ENCODE peak calls at places on chromosomes 12 and 14, in five cellular contexts. R is HL-60, O is GM13976, G is foreskin fibroblast, K is lower lobe of right lung. I is an unnamed sample.

GRCh38 chr12:118958520-118958919 is 22.8 kb upstream of the SRRM4 start:
- DNase-seq in R (no peak), O (no peak), G (no peak), K (no peak), I (no peak)

GRCh38 chr14:100471451-100472093 is 115.6 kb downstream of the BEGAIN start:
- DNase-seq in R (no peak), O (no peak), G (no peak), K (no peak), I (no peak)

GRCh38 chr12:52990206-52990605 is 16.1 kb upstream of the EIF4B start:
- DNase-seq in R (no peak), O (no peak), G (no peak), K (no peak), I (no peak)

GRCh38 chr12:106445981-106446380 is 88.4 kb downstream of the POLR3B start:
- DNase-seq in R (no peak), O (no peak), G (no peak), K (no peak), I (no peak)

GRCh38 chr12:54993181-54993835 is 8.7 kb upstream of the TESPA1 start:
- DNase-seq in R (peak; percentile 44), O (peak; percentile 61), G (peak; percentile 33), K (no peak), I (peak; percentile 78)

GRCh38 chr14:80344208-80344607 is 132.9 kb upstream of the DIO2 start:
- DNase-seq in R (no peak), O (no peak), G (no peak), K (no peak), I (no peak)

GRCh38 chr14:101134161-101134631 is 230.7 kb upstream of the RTL1 start:
- DNase-seq in R (no peak), O (no peak), G (no peak), K (no peak), I (no peak)

GRCh38 chr12:58916891-58917570 is 3.3 kb downstream of the LRIG3 start:
- DNase-seq in R (no peak), O (no peak), G (peak; percentile 56), K (no peak), I (no peak)

GRCh38 chr14:57712101-57712500 is 153.8 kb downstream of the SLC35F4 start:
- DNase-seq in R (no peak), O (no peak), G (no peak), K (no peak), I (no peak)

GRCh38 chr12:1972260-1972659 is 32.0 kb downstream of the DCP1B start:
- DNase-seq in R (no peak), O (no peak), G (peak; percentile 29), K (no peak), I (no peak)

GRCh38 chr12:57093412-57094193 is 4.7 kb downstream of the NAB2 start:
- DNase-seq in R (peak; percentile 60), O (peak; percentile 93), G (peak; percentile 88), K (peak; percentile 73), I (peak; percentile 92)

GRCh38 chr12:23614280-23614679 is 335.2 kb downstream of the SOX5 start:
- DNase-seq in R (no peak), O (no peak), G (no peak), K (no peak), I (no peak)

GRCh38 chr12:45336762-45337596 is 121.1 kb downstream of the ANO6 start:
- DNase-seq in R (no peak), O (no peak), G (peak; percentile 87), K (no peak), I (no peak)

GRCh38 chr12:132003846-132004245 is 54.1 kb downstream of the EP400 start:
- DNase-seq in R (no peak), O (no peak), G (peak; percentile 60), K (no peak), I (no peak)

GRCh38 chr12:72330291-72330690 is 58.1 kb downstream of the TRHDE start:
- DNase-seq in R (no peak), O (no peak), G (peak; percentile 71), K (no peak), I (no peak)

GRCh38 chr14:28785096-28785952 is 18.7 kb downstream of the FOXG1 start:
- DNase-seq in R (no peak), O (no peak), G (no peak), K (no peak), I (no peak)

GRCh38 chr12:3661028-3661427 is 91.9 kb downstream of the CRACR2A start:
- DNase-seq in R (no peak), O (no peak), G (no peak), K (no peak), I (no peak)

GRCh38 chr12:132018193-132018916 is 68.6 kb downstream of the EP400 start:
- DNase-seq in R (no peak), O (no peak), G (no peak), K (peak; percentile 26), I (peak; percentile 12)

GRCh38 chr12:16012086-16012485 is 101.0 kb downstream of the DERA start:
- DNase-seq in R (no peak), O (no peak), G (no peak), K (peak; percentile 47), I (no peak)

GRCh38 chr12:62772556-62772955 is 162.4 kb downstream of the PPM1H start:
- DNase-seq in R (no peak), O (no peak), G (no peak), K (no peak), I (no peak)

GRCh38 chr14:62662811-62663477 is 382.3 kb downstream of the KCNH5 start:
- DNase-seq in R (no peak), O (no peak), G (no peak), K (no peak), I (no peak)

GRCh38 chr12:92928431-92928961 is 599 bp downstream of the EEA1 start:
- DNase-seq in R (peak; percentile 18), O (peak; percentile 21), G (peak; percentile 21), K (peak; percentile 68), I (peak; percentile 78)

GRCh38 chr12:79983969-79984629 is 49.2 kb upstream of the PPP1R12A start:
- DNase-seq in R (no peak), O (no peak), G (peak; percentile 57), K (no peak), I (no peak)

GRCh38 chr12:76178461-76178860 is 94.0 kb upstream of the NAP1L1 start:
- DNase-seq in R (no peak), O (no peak), G (no peak), K (no peak), I (no peak)
- TF ChIP-seq CTCF in R (no peak), O (no peak), G (no peak), K (no peak), I (no peak)

GRCh38 chr12:127533353-127533752 is 733.6 kb upstream of the TMEM132C start:
- DNase-seq in R (no peak), O (no peak), G (no peak), K (no peak), I (no peak)

GRCh38 chr12:127528576-127528975 is 738.4 kb upstream of the TMEM132C start:
- DNase-seq in R (no peak), O (no peak), G (no peak), K (no peak), I (no peak)

GRCh38 chr12:127526925-127527324 is 740.0 kb upstream of the TMEM132C start:
- DNase-seq in R (no peak), O (no peak), G (no peak), K (no peak), I (no peak)

GRCh38 chr12:127537070-127537469 is 729.9 kb upstream of the TMEM132C start:
- DNase-seq in R (no peak), O (no peak), G (no peak), K (no peak), I (no peak)

GRCh38 chr12:127531561-127531960 is 735.4 kb upstream of the TMEM132C start:
- DNase-seq in R (no peak), O (no peak), G (no peak), K (no peak), I (no peak)
- TF ChIP-seq CTCF in R (no peak), O (peak; percentile 3), G (no peak), K (no peak), I (no peak)

GRCh38 chr14:94717808-94718207 is 52.1 kb downstream of the GSC start:
- DNase-seq in R (no peak), O (no peak), G (no peak), K (no peak), I (no peak)
- TF ChIP-seq CTCF in R (no peak), O (no peak), G (no peak), K (no peak), I (no peak)

GRCh38 chr14:88130057-88130432 is 125.1 kb downstream of the GPR65 start:
- DNase-seq in R (no peak), O (no peak), G (no peak), K (no peak), I (no peak)

GRCh38 chr14:88128811-88129210 is 123.9 kb downstream of the GPR65 start:
- DNase-seq in R (peak; percentile 6), O (no peak), G (no peak), K (peak; percentile 63), I (no peak)

DNA sequence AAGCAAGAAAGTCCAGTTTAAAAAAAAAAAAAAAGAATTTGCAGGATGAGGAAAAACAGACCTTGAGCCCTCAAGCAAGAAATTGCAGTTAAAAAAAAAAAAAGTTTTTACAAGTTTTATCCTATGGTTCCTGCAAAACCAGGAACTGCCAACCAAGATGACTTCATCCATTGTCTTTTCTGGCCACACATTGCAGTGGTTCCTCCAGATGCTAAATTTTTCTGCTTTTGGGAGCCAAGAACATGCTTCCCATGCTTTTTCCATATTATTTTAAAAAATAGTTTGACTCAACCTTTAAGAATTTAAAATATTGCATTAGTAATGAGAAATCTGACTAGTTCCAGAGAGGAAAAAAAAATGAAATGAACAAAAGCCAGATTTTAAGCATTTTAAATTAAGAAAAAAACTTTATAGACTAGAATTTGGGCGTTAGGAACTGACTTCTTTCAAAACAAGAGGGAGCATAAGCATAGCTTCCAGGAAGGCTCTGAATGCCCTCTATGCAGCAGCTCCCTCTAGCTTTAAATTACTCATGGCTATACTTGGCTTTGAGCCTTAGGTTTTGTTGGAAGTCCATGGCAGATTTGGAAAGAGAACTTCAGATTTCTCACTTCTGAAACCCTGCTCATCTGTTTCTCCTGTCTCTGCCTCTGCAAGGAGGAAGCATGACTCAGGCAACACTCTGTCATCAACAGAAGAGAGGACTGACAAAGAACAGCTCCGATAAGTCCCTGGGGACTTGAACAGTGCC is 124.5 kb downstream of the GPR65 start:
- DNase-seq in R (peak; percentile 55), O (peak; percentile 16), G (peak; percentile 75), K (no peak), I (peak; percentile 15)
- TF ChIP-seq CTCF in R (no peak), O (no peak), G (peak; percentile 2), K (no peak), I (no peak)

GRCh38 chr12:109433618-109434017 is 43.5 kb downstream of the KCTD10 start:
- DNase-seq in R (no peak), O (no peak), G (no peak), K (no peak), I (no peak)
- TF ChIP-seq CTCF in R (peak; percentile 14), O (no peak), G (peak; percentile 33), K (peak; percentile 30), I (no peak)

DNA sequence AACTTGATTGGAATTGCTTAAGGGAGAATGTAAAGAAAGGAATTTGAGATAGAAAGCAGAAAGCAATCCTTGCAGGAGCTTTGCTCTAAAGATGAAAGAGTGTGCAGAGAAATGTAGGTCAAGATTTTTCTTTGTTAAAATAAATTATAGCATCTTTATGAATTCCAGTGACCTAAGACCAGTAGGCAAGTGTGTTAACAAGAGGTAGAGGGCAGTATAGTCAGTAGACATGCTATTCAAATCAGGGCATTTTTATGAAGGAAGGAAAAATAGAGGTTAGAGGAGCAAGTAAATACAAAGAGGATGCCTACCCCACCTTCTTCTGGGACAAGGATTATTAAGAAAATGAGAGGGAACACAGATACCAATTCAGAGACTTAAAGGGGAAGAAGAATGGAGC is 148.5 kb downstream of the PLCZ1 start:
- DNase-seq in R (no peak), O (no peak), G (no peak), K (no peak), I (no peak)
- TF ChIP-seq CTCF in R (no peak), O (no peak), G (no peak), K (no peak), I (no peak)